ENCODE peak calls at places on chromosome 5, in seven cellular contexts. T is GM13977, J is left lung, D is fibroblast of pulmonary artery, F is omental fat pad, E is OCI-LY7, H is BE2C. V is an unnamed sample.

GRCh38 chr5:1769752-1770442 is 29.7 kb downstream of the MRPL36 start:
- DNase-seq in T (no peak), J (no peak), D (no peak), F (no peak), E (no peak), H (no peak), V (no peak)

GRCh38 chr5:151682240-151682639 is 4.5 kb downstream of the SPARC start:
- DNase-seq in T (no peak), J (no peak), D (no peak), F (no peak), E (no peak), H (no peak), V (no peak)

GRCh38 chr5:646396-647201 is 34.5 kb downstream of the CEP72 start:
- DNase-seq in T (no peak), J (no peak), D (no peak), F (no peak), E (no peak), H (no peak), V (no peak)

GRCh38 chr5:139908749-139909148 is 113.1 kb downstream of the PSD2 start:
- DNase-seq in T (no peak), J (no peak), D (peak), F (no peak), E (no peak), H (peak), V (no peak)

GRCh38 chr5:178407646-178408045 is 175.0 kb upstream of the PHYKPL start:
- DNase-seq in T (no peak), J (no peak), D (no peak), F (no peak), E (no peak), H (no peak), V (no peak)

GRCh38 chr5:37212096-37212495 is 37.1 kb downstream of the CPLANE1 start:
- DNase-seq in T (no peak), J (no peak), D (peak), F (no peak), E (no peak), H (no peak), V (no peak)

GRCh38 chr5:176881021-176881749 is 18.0 kb downstream of the HK3 start:
- DNase-seq in T (no peak), J (no peak), D (no peak), F (no peak), E (no peak), H (no peak), V (no peak)

GRCh38 chr5:103262422-103262871 is 3.9 kb downstream of the MACIR start:
- DNase-seq in T (no peak), J (no peak), D (peak), F (no peak), E (no peak), H (no peak), V (no peak)

GRCh38 chr5:114018178-114018577 is 343.7 kb upstream of the KCNN2 start:
- DNase-seq in T (no peak), J (no peak), D (no peak), F (no peak), E (no peak), H (no peak), V (no peak)

GRCh38 chr5:162684145-162684544 is 616.6 kb downstream of the GABRG2 start:
- DNase-seq in T (no peak), J (no peak), D (no peak), F (no peak), E (no peak), H (no peak), V (no peak)

GRCh38 chr5:176995896-176996767 is 10.4 kb downstream of the UIMC1 start:
- DNase-seq in T (peak), J (no peak), D (peak), F (no peak), E (peak), H (no peak), V (no peak)

DNA sequence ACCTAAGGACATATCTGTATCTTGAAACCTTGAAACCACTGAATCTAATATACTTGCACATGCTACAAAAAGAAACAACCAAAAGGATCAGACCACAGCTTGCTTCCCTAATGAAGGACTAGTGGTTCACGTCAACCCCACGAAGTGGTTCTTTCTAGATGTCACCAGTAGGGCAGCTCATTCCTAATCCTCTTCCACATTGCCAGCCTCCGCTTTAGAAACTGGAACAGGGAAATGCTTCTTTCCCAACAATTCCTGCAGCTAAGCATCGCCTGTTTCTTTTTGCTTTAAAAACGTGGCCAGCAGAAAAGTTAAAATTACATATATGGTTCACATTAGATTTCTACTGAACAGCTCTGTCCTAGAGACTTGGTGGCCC is 100.2 kb downstream of the MTX3 start:
- DNase-seq in T (no peak), J (no peak), D (no peak), F (no peak), E (no peak), H (no peak), V (no peak)
- TF ChIP-seq CTCF in T (no peak), J (no peak), D (no peak), F (no peak), E (no peak), H (no peak), V (no peak)

DNA sequence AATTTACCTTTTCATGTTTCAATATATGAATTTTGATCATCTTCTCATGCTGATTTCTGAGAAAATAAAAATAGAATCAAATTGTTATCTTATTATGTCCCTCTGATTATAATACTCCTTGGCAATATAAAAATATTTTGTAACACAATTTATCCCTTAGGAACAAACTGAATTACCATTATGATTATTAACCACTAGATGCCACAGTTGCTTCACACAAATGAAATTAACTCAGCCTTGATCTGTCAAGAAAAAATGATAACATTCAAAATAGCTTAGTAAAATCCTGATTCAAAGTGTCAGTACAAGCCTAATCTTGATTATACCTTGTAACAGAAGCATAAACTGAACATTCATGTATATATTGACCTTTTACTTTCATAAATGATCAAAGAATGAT is 4.8 kb upstream of the CHSY3 start:
- DNase-seq in T (no peak), J (no peak), D (peak), F (no peak), E (no peak), H (no peak), V (no peak)
- TF ChIP-seq CTCF in T (no peak), J (peak), D (peak), F (no peak), E (peak), H (peak), V (no peak)

GRCh38 chr5:55993628-55994501 is 898 bp downstream of the IL6ST start:
- DNase-seq in T (no peak), J (no peak), D (peak), F (no peak), E (peak), H (no peak), V (no peak)

GRCh38 chr5:56002303-56002702 is 7.5 kb upstream of the IL6ST start:
- DNase-seq in T (no peak), J (no peak), D (no peak), F (no peak), E (no peak), H (no peak), V (no peak)

GRCh38 chr5:55994502-55994997 is at the start of gene IL6ST:
- DNase-seq in T (no peak), J (peak), D (peak), F (peak), E (no peak), H (no peak), V (peak)

GRCh38 chr5:55994998-55995914 is 493 bp upstream of the IL6ST start:
- DNase-seq in T (peak), J (peak), D (peak), F (peak), E (peak), H (peak), V (peak)

GRCh38 chr5:55997742-55998351 is 3.1 kb upstream of the IL6ST start:
- DNase-seq in T (no peak), J (no peak), D (no peak), F (no peak), E (no peak), H (no peak), V (peak)
- TF ChIP-seq CTCF in T (no peak), J (no peak), D (no peak), F (no peak), E (no peak), H (no peak), V (no peak)

GRCh38 chr5:150397749-150398431 is 14.8 kb downstream of the CD74 start:
- DNase-seq in T (no peak), J (no peak), D (no peak), F (no peak), E (no peak), H (no peak), V (no peak)
- TF ChIP-seq CTCF in T (no peak), J (no peak), D (no peak), F (no peak), E (peak), H (no peak), V (no peak)

GRCh38 chr5:136099870-136100269 is 32.8 kb upstream of the SMAD5 start:
- DNase-seq in T (no peak), J (no peak), D (no peak), F (no peak), E (no peak), H (no peak), V (no peak)

GRCh38 chr5:136101884-136102283 is 30.8 kb upstream of the SMAD5 start:
- DNase-seq in T (no peak), J (no peak), D (no peak), F (no peak), E (no peak), H (no peak), V (no peak)

GRCh38 chr5:136104311-136104975 is 28.2 kb upstream of the SMAD5 start:
- DNase-seq in T (no peak), J (no peak), D (peak), F (no peak), E (peak), H (no peak), V (no peak)

GRCh38 chr5:136106351-136106750 is 26.3 kb upstream of the SMAD5 start:
- DNase-seq in T (no peak), J (no peak), D (no peak), F (no peak), E (no peak), H (no peak), V (no peak)

DNA sequence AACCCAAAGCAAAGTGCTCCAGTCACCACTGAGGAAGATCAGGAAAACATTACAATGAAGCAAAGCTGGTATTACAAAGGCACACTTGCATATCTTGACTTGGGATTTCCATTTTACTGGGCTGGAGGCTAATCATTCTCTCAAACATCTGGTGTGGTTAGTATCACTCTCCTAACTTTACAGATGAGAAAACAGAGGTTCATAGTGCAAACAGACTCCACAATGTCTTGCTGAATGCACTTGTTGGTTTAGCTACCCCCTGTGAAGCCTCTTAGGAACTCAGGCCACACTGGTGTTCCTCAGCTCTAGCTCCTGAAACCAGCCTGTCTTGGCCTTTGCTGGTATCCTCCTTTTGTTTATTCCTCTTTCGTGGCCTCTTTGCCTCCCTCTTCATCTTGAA is 29.5 kb upstream of the SMAD5 start:
- DNase-seq in T (no peak), J (no peak), D (no peak), F (no peak), E (no peak), H (no peak), V (no peak)
- TF ChIP-seq CTCF in T (no peak), J (no peak), D (no peak), F (no peak), E (no peak), H (no peak), V (no peak)

GRCh38 chr5:133371371-133372155 is 240.8 kb downstream of the FSTL4 start:
- DNase-seq in T (no peak), J (peak), D (no peak), F (no peak), E (no peak), H (no peak), V (no peak)
- TF ChIP-seq CTCF in T (no peak), J (no peak), D (no peak), F (no peak), E (no peak), H (no peak), V (no peak)

DNA sequence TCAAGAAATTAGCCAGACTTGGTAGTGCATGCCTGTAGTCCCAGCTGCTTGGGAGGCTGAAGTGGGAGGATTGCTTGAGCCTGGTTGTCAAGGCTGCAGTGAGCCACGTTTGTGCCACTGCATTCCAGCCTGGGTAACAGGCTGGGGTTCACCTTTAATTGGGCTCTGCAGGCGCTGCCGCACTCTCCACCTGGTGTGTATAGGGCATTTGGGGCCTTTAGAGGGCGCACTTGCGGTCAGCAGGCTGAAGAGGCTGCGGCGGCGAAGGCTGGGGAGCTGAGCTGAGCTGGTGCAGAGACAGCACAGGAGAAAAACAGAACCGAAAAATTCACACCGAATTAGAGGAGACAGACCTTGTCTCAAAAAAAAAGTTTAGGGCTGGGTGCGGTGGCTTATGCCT is 31.2 kb downstream of the CDK7 start:
- DNase-seq in T (no peak), J (no peak), D (no peak), F (no peak), E (peak), H (peak), V (peak)
- TF ChIP-seq CTCF in T (peak), J (no peak), D (peak), F (no peak), E (peak), H (peak), V (peak)

DNA sequence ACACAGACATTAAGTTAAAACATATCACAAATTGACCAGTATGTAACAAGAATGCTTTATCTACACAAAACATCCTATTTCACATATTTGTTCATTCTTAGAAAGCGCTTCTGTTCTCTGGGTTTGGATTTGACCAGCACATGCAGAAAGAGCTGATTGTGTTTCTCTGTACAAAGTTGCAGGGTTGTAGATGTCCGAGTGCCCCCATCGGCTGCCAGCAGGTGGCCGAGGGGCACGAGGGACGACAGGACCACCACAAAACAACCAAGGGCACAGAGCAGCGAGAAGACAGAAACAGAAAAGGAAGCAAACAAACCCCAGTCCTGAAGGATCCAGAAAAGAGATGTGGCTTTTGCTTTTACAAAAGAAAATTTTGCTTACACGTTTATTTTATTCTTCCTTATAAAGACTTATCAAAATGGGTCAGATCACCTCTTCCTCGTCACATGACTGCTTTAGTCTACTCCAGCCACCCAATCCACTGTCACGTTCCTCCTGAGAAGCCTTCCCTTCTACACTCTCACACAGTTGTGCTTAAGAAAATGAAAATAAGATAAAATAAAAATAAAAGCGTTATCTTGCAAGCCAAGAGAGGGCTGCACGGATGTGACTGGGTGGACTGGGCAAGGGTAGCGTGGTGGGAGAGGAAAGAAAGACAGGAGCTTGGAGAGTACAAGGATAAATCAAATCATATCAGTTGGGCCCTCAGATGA is 9.5 kb downstream of the OTP start:
- DNase-seq in T (peak), J (no peak), D (no peak), F (no peak), E (no peak), H (peak), V (no peak)
- TF ChIP-seq CTCF in T (no peak), J (no peak), D (no peak), F (no peak), E (peak), H (peak), V (no peak)

V was measured in activated CD8-positive, alpha-beta T cell treated with anti-CD3 and anti-CD28 coated beads for 36 hours.